ENCODE peak calls at places on chromosome 7, in four cellular contexts. M, P, T and O are unnamed samples.
A peak's percentile ranks its signal among the peaks of the same experiment; 100 is the strongest.

GRCh38 chr7:32539917-32540544 is 44.7 kb downstream of the AVL9 start:
- DNase-seq in M (no peak), P (no peak), T (no peak), O (no peak)

GRCh38 chr7:17444673-17445072 is 146.2 kb downstream of the AHR start:
- DNase-seq in M (no peak), P (peak; percentile 65), T (no peak), O (no peak)

GRCh38 chr7:138645284-138645683 is 55.9 kb downstream of the SVOPL start:
- DNase-seq in M (no peak), P (no peak), T (no peak), O (no peak)

GRCh38 chr7:121433775-121434174 is 37.7 kb upstream of the FAM3C start:
- DNase-seq in M (no peak), P (no peak), T (no peak), O (no peak)

GRCh38 chr7:116505278-116505677 is 5.7 kb downstream of the CAV2 start:
- DNase-seq in M (no peak), P (no peak), T (no peak), O (no peak)

GRCh38 chr7:155219947-155220769 is 77.5 kb upstream of the INSIG1 start:
- DNase-seq in M (no peak), P (no peak), T (peak; percentile 81), O (no peak)

GRCh38 chr7:94276797-94277196 is 117.9 kb upstream of the COL1A2 start:
- DNase-seq in M (no peak), P (no peak), T (no peak), O (no peak)

GRCh38 chr7:44449531-44449930 is 40.9 kb downstream of the NUDCD3 start:
- DNase-seq in M (no peak), P (no peak), T (no peak), O (no peak)

GRCh38 chr7:148620749-148621372 is 30.3 kb downstream of the C7orf33 start:
- DNase-seq in M (no peak), P (peak; percentile 10), T (peak; percentile 32), O (no peak)

GRCh38 chr7:101782886-101783285 is 34.5 kb upstream of the CUX1 start:
- DNase-seq in M (no peak), P (no peak), T (no peak), O (no peak)

GRCh38 chr7:82701941-82702340 is 258.4 kb upstream of the CACNA2D1 start:
- DNase-seq in M (no peak), P (no peak), T (no peak), O (no peak)

GRCh38 chr7:78279035-78279434 is 480.5 kb downstream of the PHTF2 start:
- DNase-seq in M (peak; percentile 47), P (peak; percentile 42), T (no peak), O (no peak)

GRCh38 chr7:98420966-98421612 is 20.2 kb upstream of the BAIAP2L1 start:
- DNase-seq in M (no peak), P (peak; percentile 93), T (no peak), O (no peak)

GRCh38 chr7:101377189-101377736 is 14.6 kb downstream of the COL26A1 start:
- DNase-seq in M (no peak), P (no peak), T (no peak), O (no peak)

GRCh38 chr7:77538186-77538907 is 1.3 kb downstream of the PTPN12 start:
- DNase-seq in M (peak; percentile 71), P (peak; percentile 94), T (peak; percentile 96), O (peak; percentile 88)

GRCh38 chr7:140883378-140883777 is 41.4 kb downstream of the BRAF start:
- DNase-seq in M (no peak), P (no peak), T (no peak), O (no peak)

GRCh38 chr7:23473848-23474097 is 3.5 kb upstream of the IGF2BP3 start:
- DNase-seq in M (no peak), P (no peak), T (no peak), O (no peak)

GRCh38 chr7:53642361-53642760 is 606.9 kb downstream of the POM121L12 start:
- DNase-seq in M (no peak), P (no peak), T (no peak), O (no peak)

GRCh38 chr7:73515184-73515583 is 6.9 kb downstream of the BAZ1B start:
- DNase-seq in M (no peak), P (no peak), T (no peak), O (no peak)

GRCh38 chr7:123070702-123071286 is 75.3 kb upstream of the TAS2R16 start:
- DNase-seq in M (no peak), P (no peak), T (no peak), O (no peak)

GRCh38 chr7:67478066-67478465 is 481.4 kb downstream of the TYW1 start:
- DNase-seq in M (no peak), P (no peak), T (no peak), O (no peak)

GRCh38 chr7:44083796-44084195 is 1.5 kb upstream of the POLM start:
- DNase-seq in M (no peak), P (no peak), T (no peak), O (no peak)

GRCh38 chr7:151409555-151410404 is at the start of gene WDR86:
- DNase-seq in M (no peak), P (no peak), T (no peak), O (no peak)

GRCh38 chr7:92904292-92905131 is 68.1 kb upstream of the CDK6 start:
- DNase-seq in M (peak; percentile 86), P (peak; percentile 95), T (peak; percentile 81), O (no peak)

GRCh38 chr7:135206887-135207738 is 4.2 kb downstream of the WDR91 start:
- DNase-seq in M (no peak), P (no peak), T (no peak), O (no peak)

GRCh38 chr7:126658684-126659083 is 594.1 kb downstream of the GRM8 start:
- DNase-seq in M (no peak), P (no peak), T (no peak), O (no peak)

GRCh38 chr7:104482362-104483042 is 154.1 kb downstream of the LHFPL3 start:
- DNase-seq in M (no peak), P (no peak), T (no peak), O (no peak)

GRCh38 chr7:66696774-66697191 is 43.8 kb upstream of the RABGEF1 start:
- DNase-seq in M (no peak), P (peak; percentile 41), T (no peak), O (peak; percentile 64)

GRCh38 chr7:74525881-74526280 is 72.2 kb downstream of the GTF2IRD1 start:
- DNase-seq in M (no peak), P (peak; percentile 82), T (no peak), O (no peak)

GRCh38 chr7:43565786-43566185 is 17.1 kb upstream of the STK17A start:
- DNase-seq in M (no peak), P (no peak), T (no peak), O (no peak)

GRCh38 chr7:123917878-123918277 is 7.2 kb upstream of the SPAM1 start:
- DNase-seq in M (no peak), P (no peak), T (no peak), O (no peak)

GRCh38 chr7:66330961-66331360 is 125.8 kb downstream of the TPST1 start:
- DNase-seq in M (peak; percentile 38), P (no peak), T (no peak), O (no peak)

GRCh38 chr7:39001595-39001994 is 23.9 kb downstream of the POU6F2 start:
- DNase-seq in M (no peak), P (no peak), T (no peak), O (no peak)

GRCh38 chr7:512146-512510 is 7.5 kb downstream of the PDGFA start:
- DNase-seq in M (no peak), P (no peak), T (no peak), O (no peak)

GRCh38 chr7:77791956-77792355 is 6.3 kb downstream of the TMEM60 start:
- DNase-seq in M (no peak), P (no peak), T (no peak), O (no peak)

GRCh38 chr7:122803323-122803722 is 82.9 kb downstream of the CADPS2 start:
- DNase-seq in M (no peak), P (no peak), T (no peak), O (no peak)

GRCh38 chr7:69429817-69430501 is 168.3 kb upstream of the AUTS2 start:
- DNase-seq in M (no peak), P (no peak), T (no peak), O (no peak)

GRCh38 chr7:17292858-17293257 is 5.6 kb upstream of the AHR start:
- DNase-seq in M (no peak), P (no peak), T (no peak), O (no peak)

GRCh38 chr7:84100866-84101265 is 93.7 kb downstream of the SEMA3A start:
- DNase-seq in M (no peak), P (peak; percentile 13), T (no peak), O (no peak)
- TF ChIP-seq CTCF in M (peak; percentile 41), P (no peak), T (no peak), O (peak; percentile 13)

GRCh38 chr7:7653568-7654187 is 13.1 kb downstream of the UMAD1 start:
- DNase-seq in M (no peak), P (no peak), T (no peak), O (no peak)
- TF ChIP-seq CTCF in M (peak; percentile 54), P (peak; percentile 52), T (no peak), O (peak; percentile 45)

DNA sequence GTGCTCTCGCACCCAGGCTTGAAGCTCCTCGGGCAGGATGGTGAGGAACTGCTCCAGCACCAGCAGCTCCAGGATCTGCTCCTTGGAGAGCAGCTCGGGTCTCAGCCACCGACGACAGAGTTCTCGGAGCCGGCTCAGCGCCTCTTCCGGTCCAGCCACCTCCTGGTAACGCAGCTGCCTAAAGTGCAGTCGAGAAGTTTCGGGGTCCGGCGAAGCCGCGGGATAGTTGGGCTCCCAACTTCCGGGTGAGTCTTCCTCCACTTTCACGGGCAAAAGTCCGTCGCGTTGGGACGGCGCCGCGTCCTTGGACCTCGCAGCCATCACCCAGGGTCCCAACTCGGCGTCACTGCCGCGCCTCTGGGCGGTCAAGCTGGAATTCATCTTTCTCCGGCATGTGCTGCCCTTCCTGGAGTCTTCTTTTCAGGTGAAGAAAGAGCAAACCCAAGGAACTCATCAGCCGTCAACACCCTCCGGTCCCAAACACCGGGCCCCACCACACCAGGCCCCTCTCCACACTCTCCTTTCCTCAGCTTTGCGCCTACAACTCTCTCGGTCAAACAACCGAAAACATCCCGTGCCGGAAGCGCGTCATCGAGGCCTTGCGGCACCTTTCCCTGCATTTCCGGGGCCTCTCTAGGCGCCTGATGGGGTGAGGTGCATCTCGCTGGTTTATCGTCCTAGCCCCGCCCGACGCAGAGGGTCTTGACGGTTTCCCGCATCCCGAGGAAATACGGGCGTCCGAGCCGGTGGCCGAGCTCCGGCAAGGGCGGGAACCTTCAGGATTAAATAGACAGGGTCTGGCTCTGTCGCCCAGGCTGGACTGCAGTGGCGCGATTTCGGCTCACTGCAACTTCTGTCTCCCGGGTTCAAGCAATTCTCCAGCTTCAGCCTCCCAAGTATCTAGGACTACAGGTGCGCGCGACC is at the start of gene ZNF394:
- DNase-seq in M (peak; percentile 76), P (peak; percentile 91), T (peak; percentile 98), O (peak; percentile 93)
- TF ChIP-seq CTCF in M (no peak), P (no peak), T (no peak), O (no peak)

GRCh38 chr7:142482899-142483658 is 225.2 kb upstream of the PRSS58 start:
- DNase-seq in M (no peak), P (peak; percentile 25), T (no peak), O (no peak)
- TF ChIP-seq CTCF in M (peak; percentile 97), P (peak; percentile 83), T (no peak), O (peak; percentile 90)

DNA sequence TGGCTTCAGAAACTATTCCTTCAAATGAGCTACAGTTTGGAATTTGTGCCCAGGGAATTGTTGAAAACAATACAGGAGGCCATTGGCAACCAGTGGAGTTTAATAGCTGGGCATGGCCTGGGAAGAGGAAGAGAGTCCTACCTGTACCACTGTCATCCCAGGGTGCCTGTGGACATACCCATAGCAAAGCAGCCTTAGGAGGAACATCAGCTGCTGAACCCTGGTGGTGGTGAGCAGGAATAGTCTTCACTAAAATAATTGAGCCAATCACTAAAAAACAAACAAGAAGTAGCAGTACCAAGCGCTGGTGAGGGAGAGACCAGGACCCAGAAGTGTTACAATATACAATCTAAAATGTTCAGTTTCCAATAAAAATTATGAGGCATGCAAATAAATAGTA is 14.5 kb downstream of the IGFBP1 start:
- DNase-seq in M (no peak), P (no peak), T (no peak), O (no peak)
- TF ChIP-seq CTCF in M (peak; percentile 26), P (no peak), T (no peak), O (no peak)